ENCODE peak calls at places on chromosomes 13 and 19, in seven cellular contexts. T is Peyer's patch, R is GM23338, F is cardiac muscle cell, N is tibial nerve, Q is pancreas, D is Panc1. J is an unnamed sample. For H3K36me3, the result is how much of the 10 kb centered on the place peaks cover.

GRCh38 chr13:29801102-29801501 is 49.3 kb downstream of the UBL3 start:
- DNase-seq in T (no peak), R (no peak), F (no peak), N (no peak), Q (no peak), D (no peak), J (no peak)

GRCh38 chr13:77516342-77516789 is 19.1 kb upstream of the SCEL start:
- DNase-seq in T (no peak), R (peak), F (no peak), N (no peak), Q (no peak), D (peak), J (no peak)

GRCh38 chr13:75550159-75550567 is 572 bp downstream of the UCHL3 start:
- DNase-seq in T (no peak), R (peak), F (peak), N (no peak), Q (no peak), D (no peak), J (peak)

GRCh38 chr13:105915451-105915850 is 620.0 kb downstream of the EFNB2 start:
- DNase-seq in T (no peak), R (no peak), F (no peak), N (no peak), Q (no peak), D (no peak), J (no peak)

GRCh38 chr19:2416321-2417097 is 10.9 kb downstream of the TIMM13 start:
- DNase-seq in T (no peak), R (no peak), F (no peak), N (no peak), Q (no peak), D (no peak), J (no peak)

GRCh38 chr13:60944016-60944415 is 471.6 kb downstream of the PCDH20 start:
- DNase-seq in T (no peak), R (no peak), F (no peak), N (no peak), Q (no peak), D (no peak), J (no peak)

GRCh38 chr19:43432866-43433673 is 18.4 kb downstream of the TEX101 start:
- DNase-seq in T (peak), R (peak), F (peak), N (peak), Q (peak), D (no peak), J (peak)

GRCh38 chr13:44930907-44931676 is 58.2 kb downstream of the NUFIP1 start:
- DNase-seq in T (no peak), R (peak), F (no peak), N (no peak), Q (no peak), D (no peak), J (peak)

GRCh38 chr13:113151745-113152707 is 6.4 kb upstream of the PROZ start:
- DNase-seq in T (no peak), R (no peak), F (no peak), N (no peak), Q (no peak), D (no peak), J (no peak)

GRCh38 chr13:29503041-29503837 is 92.2 kb downstream of the SLC7A1 start:
- DNase-seq in T (no peak), R (peak), F (no peak), N (no peak), Q (no peak), D (no peak), J (no peak)

GRCh38 chr13:44180876-44181536 is 192.6 kb upstream of the SERP2 start:
- DNase-seq in T (no peak), R (no peak), F (no peak), N (no peak), Q (no peak), D (no peak), J (no peak)

GRCh38 chr13:32997399-32997798 is 18.8 kb upstream of the KL start:
- DNase-seq in T (no peak), R (no peak), F (no peak), N (no peak), Q (no peak), D (no peak), J (no peak)

GRCh38 chr19:34788074-34788473 is 15.1 kb upstream of the ZNF599 start:
- DNase-seq in T (no peak), R (no peak), F (no peak), N (no peak), Q (no peak), D (no peak), J (no peak)

GRCh38 chr19:34786236-34786635 is 13.2 kb upstream of the ZNF599 start:
- DNase-seq in T (no peak), R (no peak), F (no peak), N (no peak), Q (no peak), D (no peak), J (no peak)

DNA sequence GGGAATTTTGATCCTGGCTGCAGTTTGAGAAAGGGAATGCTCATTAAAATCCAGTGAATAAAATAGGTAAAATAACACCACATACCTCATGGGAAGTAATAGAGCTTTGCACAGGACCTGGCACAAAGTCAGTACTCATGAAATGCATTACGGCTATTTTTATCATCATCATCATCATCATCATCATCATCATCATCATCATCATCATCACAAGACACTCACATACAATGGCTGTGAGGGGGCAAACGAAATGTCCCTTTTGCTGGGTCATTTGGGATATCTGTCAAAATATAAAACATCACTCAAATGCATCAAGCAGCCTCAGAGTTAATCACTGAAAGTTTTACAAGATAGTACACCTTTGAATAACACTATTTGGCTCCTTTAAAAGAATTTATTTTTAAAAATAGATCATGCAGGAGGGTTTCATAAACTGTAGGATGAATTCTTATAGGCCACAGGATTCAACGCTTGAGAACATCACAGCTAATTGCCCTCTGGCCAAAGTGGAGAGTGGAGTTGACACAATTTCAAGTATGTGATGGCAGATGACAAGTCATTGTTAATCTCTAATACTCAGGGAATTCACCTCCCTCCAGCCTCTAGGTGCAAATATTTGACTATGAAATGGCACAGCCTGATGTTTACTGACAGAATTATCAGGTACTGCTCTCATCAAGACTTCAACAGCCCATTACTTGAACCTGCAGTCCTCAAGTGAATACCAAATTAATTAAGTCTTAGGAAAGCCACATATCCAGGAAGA is 14.2 kb upstream of the ZNF599 start:
- DNase-seq in T (no peak), R (no peak), F (no peak), N (no peak), Q (no peak), D (no peak), J (no peak)
- H3K36me3 ChIP-seq in T (under half), R (under half), F (under half), N (under half), Q (under half), D (under half), J (under half)

GRCh38 chr19:16519230-16519687 is 23.0 kb downstream of the CHERP start:
- DNase-seq in T (no peak), R (no peak), F (no peak), N (no peak), Q (no peak), D (no peak), J (no peak)

GRCh38 chr19:16520074-16520973 is 21.9 kb downstream of the CHERP start:
- DNase-seq in T (no peak), R (no peak), F (no peak), N (no peak), Q (no peak), D (no peak), J (no peak)

GRCh38 chr19:16521715-16522289 is 20.4 kb downstream of the CHERP start:
- DNase-seq in T (no peak), R (no peak), F (no peak), N (no peak), Q (no peak), D (no peak), J (no peak)

GRCh38 chr19:16522559-16523377 is 19.5 kb downstream of the CHERP start:
- DNase-seq in T (no peak), R (no peak), F (no peak), N (no peak), Q (no peak), D (no peak), J (no peak)

DNA sequence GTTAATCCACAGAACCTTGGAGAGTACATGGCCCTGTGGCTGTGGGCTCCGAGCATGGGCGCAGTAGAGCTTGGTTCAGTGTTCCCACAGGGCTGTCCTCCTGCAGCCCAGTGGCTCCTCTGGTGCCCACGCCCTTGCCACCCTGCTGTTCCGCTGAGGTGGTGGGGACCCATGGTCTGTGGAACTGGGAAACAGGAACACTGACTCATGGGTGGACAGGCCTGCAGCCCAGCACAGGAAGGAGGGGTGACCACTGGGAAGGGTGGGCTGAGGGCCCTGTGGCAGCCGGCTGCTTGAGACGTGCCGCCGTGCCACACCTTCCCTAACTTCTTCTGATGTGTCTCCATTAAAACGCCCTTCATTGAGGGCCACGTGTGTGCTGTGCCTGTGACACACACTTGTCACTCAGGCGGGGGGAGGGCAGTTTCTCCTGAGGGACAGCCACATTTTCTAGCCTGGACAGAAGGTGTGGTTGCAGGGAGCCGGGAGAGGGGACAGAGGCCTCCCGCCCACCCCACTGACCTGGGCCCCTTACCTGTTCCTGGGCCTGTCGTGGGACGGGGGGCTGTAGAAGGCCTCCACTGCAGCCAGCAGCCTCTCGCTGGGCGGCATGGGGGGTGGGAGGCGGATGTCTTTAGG is 21.1 kb downstream of the CHERP start:
- DNase-seq in T (no peak), R (no peak), F (no peak), N (no peak), Q (no peak), D (no peak), J (no peak)
- H3K36me3 ChIP-seq in T (half or more), R (under half), F (half or more), N (under half), Q (under half), D (under half), J (under half)

DNA sequence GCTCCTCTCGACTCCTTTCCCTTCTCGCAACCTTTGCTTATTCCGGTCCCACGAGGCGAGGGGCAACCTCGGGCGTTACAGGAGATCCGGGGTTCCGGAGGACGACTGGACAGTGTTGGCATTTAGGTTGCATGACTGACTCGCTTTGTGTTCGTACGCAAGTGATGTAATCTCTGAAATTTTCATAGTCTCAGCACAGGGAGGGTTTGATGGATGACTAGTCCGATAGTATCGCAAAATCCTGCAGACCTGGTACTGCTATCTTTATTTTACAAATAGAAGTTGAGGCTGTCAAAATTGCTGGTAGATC is 335 bp downstream of the DDX49 start:
- DNase-seq in T (no peak), R (no peak), F (no peak), N (no peak), Q (no peak), D (no peak), J (no peak)
- H3K36me3 ChIP-seq in T (under half), R (under half), F (under half), N (under half), Q (under half), D (under half), J (under half)

GRCh38 chr19:8251025-8251472 is 41.9 kb downstream of the CERS4 start:
- DNase-seq in T (no peak), R (no peak), F (no peak), N (peak), Q (peak), D (no peak), J (no peak)
- H3K36me3 ChIP-seq in T (under half), R (under half), F (under half), N (under half), Q (under half), D (under half), J (under half)

GRCh38 chr13:110505594-110505993 is 55.9 kb downstream of the RAB20 start:
- DNase-seq in T (no peak), R (no peak), F (no peak), N (no peak), Q (no peak), D (no peak), J (no peak)

GRCh38 chr13:110506859-110507566 is 54.5 kb downstream of the RAB20 start:
- DNase-seq in T (no peak), R (no peak), F (peak), N (peak), Q (peak), D (no peak), J (peak)

GRCh38 chr13:110507678-110508381 is 53.7 kb downstream of the RAB20 start:
- DNase-seq in T (no peak), R (no peak), F (no peak), N (no peak), Q (peak), D (no peak), J (peak)

GRCh38 chr13:110503979-110504499 is 57.5 kb downstream of the RAB20 start:
- DNase-seq in T (no peak), R (no peak), F (no peak), N (no peak), Q (no peak), D (no peak), J (no peak)

DNA sequence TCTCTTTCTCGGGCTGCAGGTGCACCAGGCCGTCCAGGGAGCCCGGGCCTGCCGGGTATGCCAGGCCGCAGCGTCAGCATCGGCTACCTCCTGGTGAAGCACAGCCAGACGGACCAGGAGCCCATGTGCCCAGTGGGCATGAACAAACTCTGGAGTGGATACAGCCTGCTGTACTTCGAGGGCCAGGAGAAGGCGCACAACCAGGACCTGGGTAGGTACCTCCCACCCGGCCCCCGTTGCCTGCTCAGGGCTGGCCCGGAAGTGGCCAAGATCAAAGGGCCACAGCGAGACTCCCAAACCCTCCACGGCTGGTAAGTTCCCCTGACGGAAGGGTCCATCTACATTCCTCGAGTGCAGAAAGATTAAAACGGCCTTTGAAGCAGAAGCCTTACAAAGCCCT is 55.1 kb downstream of the RAB20 start:
- DNase-seq in T (no peak), R (no peak), F (no peak), N (no peak), Q (no peak), D (no peak), J (no peak)
- H3K36me3 ChIP-seq in T (under half), R (under half), F (under half), N (under half), Q (under half), D (under half), J (under half)

GRCh38 chr13:98443800-98444325 is 133.0 kb downstream of the STK24 start:
- DNase-seq in T (no peak), R (no peak), F (no peak), N (no peak), Q (no peak), D (no peak), J (no peak)

GRCh38 chr13:98444381-98444780 is 132.5 kb downstream of the STK24 start:
- DNase-seq in T (no peak), R (no peak), F (no peak), N (no peak), Q (peak), D (no peak), J (no peak)

GRCh38 chr13:98442391-98443230 is 134.3 kb downstream of the STK24 start:
- DNase-seq in T (no peak), R (no peak), F (no peak), N (no peak), Q (no peak), D (no peak), J (no peak)

GRCh38 chr13:98441056-98441676 is 135.7 kb downstream of the STK24 start:
- DNase-seq in T (no peak), R (no peak), F (peak), N (no peak), Q (no peak), D (no peak), J (no peak)

DNA sequence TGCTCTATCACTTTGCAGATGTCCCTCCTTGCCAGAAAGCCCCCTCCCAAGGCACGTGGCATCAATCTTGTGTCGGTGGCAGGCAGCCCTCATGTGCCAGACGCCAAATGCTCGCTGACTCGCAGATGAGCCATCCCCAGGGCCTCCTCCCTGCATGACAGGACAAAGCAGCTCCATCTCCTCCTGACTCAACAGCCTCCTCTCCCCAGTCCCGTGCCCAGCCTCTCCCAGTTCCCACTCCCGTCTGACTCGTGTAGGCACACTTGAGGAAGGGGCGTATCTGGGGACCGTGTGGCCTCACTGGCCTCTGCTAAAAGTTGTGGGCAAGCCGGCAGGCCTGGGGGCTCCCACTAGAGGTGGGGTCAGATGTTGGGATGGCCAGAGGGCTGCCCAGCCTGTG is 133.6 kb downstream of the STK24 start:
- DNase-seq in T (no peak), R (no peak), F (no peak), N (no peak), Q (no peak), D (no peak), J (no peak)
- H3K36me3 ChIP-seq in T (under half), R (under half), F (under half), N (under half), Q (under half), D (under half), J (under half)

GRCh38 chr19:48455908-48456562 is 661 bp downstream of the KCNJ14 start:
- DNase-seq in T (no peak), R (no peak), F (no peak), N (no peak), Q (no peak), D (no peak), J (no peak)
- H3K36me3 ChIP-seq in T (under half), R (under half), F (under half), N (under half), Q (under half), D (under half), J (under half)

DNA sequence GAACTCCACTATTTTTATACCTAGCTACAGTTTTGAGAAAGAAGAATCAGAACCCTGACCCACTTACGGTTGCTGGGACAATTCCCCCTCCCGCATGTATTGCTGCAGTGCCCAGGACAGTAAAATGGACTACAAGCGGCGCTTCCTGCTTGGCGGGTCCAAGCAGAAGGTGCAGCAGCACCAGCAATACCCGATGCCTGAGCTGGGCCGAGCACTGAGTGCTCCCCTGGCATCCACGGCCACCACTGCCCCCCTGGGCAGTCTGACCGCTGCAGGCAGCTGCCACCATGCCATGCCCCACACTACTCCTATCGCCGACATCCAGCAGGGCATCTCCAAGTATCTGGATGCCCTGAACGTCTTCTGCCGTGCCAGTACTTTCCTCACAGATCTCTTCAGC is 46.0 kb downstream of the GARRE1 start:
- DNase-seq in T (no peak), R (no peak), F (no peak), N (no peak), Q (no peak), D (no peak), J (no peak)
- H3K36me3 ChIP-seq in T (under half), R (under half), F (under half), N (under half), Q (under half), D (under half), J (under half)

GRCh38 chr19:54107876-54108490 is 5.3 kb downstream of the NDUFA3 start:
- DNase-seq in T (no peak), R (peak), F (no peak), N (no peak), Q (peak), D (no peak), J (no peak)

GRCh38 chr19:54108496-54108895 is 5.8 kb downstream of the NDUFA3 start:
- DNase-seq in T (no peak), R (no peak), F (no peak), N (no peak), Q (no peak), D (no peak), J (no peak)

GRCh38 chr19:54105796-54106195 is 3.1 kb downstream of the NDUFA3 start:
- DNase-seq in T (no peak), R (no peak), F (no peak), N (no peak), Q (no peak), D (no peak), J (no peak)

GRCh38 chr19:54104998-54105715 is 2.5 kb downstream of the NDUFA3 start:
- DNase-seq in T (no peak), R (no peak), F (no peak), N (no peak), Q (no peak), D (no peak), J (no peak)

DNA sequence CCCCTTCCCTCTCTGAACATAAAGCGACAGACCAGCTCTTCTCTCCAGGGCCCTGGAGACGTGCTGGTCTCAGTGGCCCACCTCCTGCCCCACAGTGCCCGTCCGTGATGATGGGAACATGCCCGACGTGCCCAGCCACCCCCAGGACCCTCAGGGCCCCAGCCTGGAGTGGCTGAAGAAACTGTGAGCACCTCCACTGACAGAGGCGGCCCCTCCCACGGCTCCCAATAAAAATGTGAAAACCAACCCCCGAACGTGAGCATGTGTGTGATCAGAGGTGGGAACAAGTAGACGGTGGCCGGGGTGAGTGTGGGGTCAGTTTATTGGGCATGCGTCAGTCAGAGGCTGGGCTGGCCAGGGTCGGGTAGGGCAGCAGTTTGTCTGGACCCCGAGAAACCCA is 4.1 kb downstream of the NDUFA3 start:
- DNase-seq in T (no peak), R (no peak), F (no peak), N (no peak), Q (no peak), D (no peak), J (no peak)
- H3K36me3 ChIP-seq in T (half or more), R (under half), F (under half), N (under half), Q (under half), D (under half), J (under half)

J was measured in PC-9.